ENCODE peak calls at places on chromosomes 6 and 20, in four cellular contexts. T is OCI-LY7, F is retinal pigment epithelial cell, X is mesothelial cell of epicardium. V is an unnamed sample.

GRCh38 chr20:19757973-19758887 is at the start of gene RIN2:
- DNase-seq in T (no peak), F (peak), X (peak), V (peak)

GRCh38 chr6:1498491-1499113 is 109.2 kb downstream of the FOXF2 start:
- DNase-seq in T (no peak), F (no peak), X (no peak), V (no peak)

GRCh38 chr6:15656145-15656544 is 6.7 kb downstream of the DTNBP1 start:
- DNase-seq in T (no peak), F (no peak), X (no peak), V (no peak)

GRCh38 chr20:11143481-11143880 is 469.7 kb upstream of the JAG1 start:
- DNase-seq in T (no peak), F (no peak), X (no peak), V (no peak)

GRCh38 chr6:77124604-77125003 is 338.7 kb downstream of the HTR1B start:
- DNase-seq in T (no peak), F (peak), X (no peak), V (no peak)

GRCh38 chr6:127855542-127856159 is 45.2 kb downstream of the THEMIS start:
- DNase-seq in T (no peak), F (no peak), X (no peak), V (peak)

GRCh38 chr6:34922177-34922663 is 33.2 kb downstream of the ANKS1A start:
- DNase-seq in T (peak), F (no peak), X (no peak), V (no peak)

GRCh38 chr6:100432136-100432535 is 32.6 kb downstream of the SIM1 start:
- DNase-seq in T (no peak), F (no peak), X (no peak), V (no peak)

GRCh38 chr6:112205521-112206458 is 48.6 kb downstream of the LAMA4 start:
- DNase-seq in T (no peak), F (peak), X (no peak), V (no peak)

GRCh38 chr6:80769101-80769500 is 662.6 kb downstream of the BCKDHB start:
- DNase-seq in T (no peak), F (peak), X (no peak), V (no peak)

GRCh38 chr6:158999154-158999668 is 791 bp downstream of the RSPH3 start:
- DNase-seq in T (no peak), F (no peak), X (no peak), V (no peak)

GRCh38 chr6:154928325-154928922 is 66.7 kb upstream of the TIAM2 start:
- DNase-seq in T (peak), F (peak), X (no peak), V (peak)

GRCh38 chr20:63775096-63775978 is 35.8 kb downstream of the SLC2A4RG start:
- DNase-seq in T (peak), F (no peak), X (peak), V (peak)

GRCh38 chr20:19812696-19813095 is 54.6 kb downstream of the RIN2 start:
- DNase-seq in T (no peak), F (no peak), X (no peak), V (no peak)

GRCh38 chr6:30759575-30760239 is 15.4 kb upstream of the IER3 start:
- DNase-seq in T (no peak), F (peak), X (no peak), V (no peak)

GRCh38 chr20:59351148-59352040 is 51.0 kb downstream of the EDN3 start:
- DNase-seq in T (no peak), F (no peak), X (no peak), V (no peak)

GRCh38 chr6:118588626-118589025 is 40.5 kb downstream of the PLN start:
- DNase-seq in T (no peak), F (no peak), X (no peak), V (no peak)

GRCh38 chr6:73079978-73080377 is 145.3 kb downstream of the KHDC1L start:
- DNase-seq in T (no peak), F (no peak), X (no peak), V (no peak)

GRCh38 chr6:166313255-166314070 is 5.3 kb upstream of the PRR18 start:
- DNase-seq in T (peak), F (no peak), X (no peak), V (peak)

GRCh38 chr20:57076202-57076651 is 190.2 kb downstream of the BMP7 start:
- DNase-seq in T (no peak), F (no peak), X (no peak), V (no peak)

GRCh38 chr6:164749126-164749758 is 560.2 kb downstream of the C6orf118 start:
- DNase-seq in T (no peak), F (no peak), X (no peak), V (no peak)

GRCh38 chr6:108921547-108922331 is 73.5 kb downstream of the ARMC2 start:
- DNase-seq in T (no peak), F (no peak), X (no peak), V (peak)

GRCh38 chr6:159505140-159505922 is 187.7 kb downstream of the SOD2 start:
- DNase-seq in T (no peak), F (no peak), X (no peak), V (no peak)

GRCh38 chr20:19335916-19336315 is 123.5 kb downstream of the SLC24A3 start:
- DNase-seq in T (no peak), F (no peak), X (no peak), V (no peak)

GRCh38 chr6:153489479-153489878 is 358.4 kb upstream of the RGS17 start:
- DNase-seq in T (no peak), F (no peak), X (no peak), V (no peak)

GRCh38 chr6:707576-708236 is 14.8 kb upstream of the EXOC2 start:
- DNase-seq in T (no peak), F (no peak), X (no peak), V (no peak)

GRCh38 chr20:32823737-32824588 is 4.2 kb downstream of the MAPRE1 start:
- DNase-seq in T (no peak), F (no peak), X (no peak), V (no peak)

GRCh38 chr20:4661191-4661590 is 60.5 kb upstream of the PRND start:
- DNase-seq in T (peak), F (no peak), X (no peak), V (peak)

GRCh38 chr6:129370268-129370916 is 339.6 kb downstream of the ARHGAP18 start:
- DNase-seq in T (peak), F (no peak), X (no peak), V (peak)

GRCh38 chr20:49446808-49447207 is 35.7 kb downstream of the KCNB1 start:
- DNase-seq in T (no peak), F (no peak), X (peak), V (no peak)

GRCh38 chr20:32966881-32967781 is 37.1 kb downstream of the SUN5 start:
- DNase-seq in T (no peak), F (no peak), X (no peak), V (peak)

GRCh38 chr6:37745748-37746147 is 48.1 kb upstream of the MDGA1 start:
- DNase-seq in T (no peak), F (no peak), X (no peak), V (no peak)

GRCh38 chr20:57810511-57811372 is 100.9 kb upstream of the PMEPA1 start:
- DNase-seq in T (no peak), F (peak), X (no peak), V (no peak)

GRCh38 chr20:54140927-54141566 is 32.7 kb downstream of the CYP24A1 start:
- DNase-seq in T (no peak), F (peak), X (no peak), V (no peak)

GRCh38 chr6:26031151-26031594 is 56.1 kb upstream of the HFE start:
- DNase-seq in T (peak), F (no peak), X (no peak), V (no peak)

GRCh38 chr20:62407221-62407992 is at the start of gene CABLES2:
- DNase-seq in T (peak), F (peak), X (peak), V (peak)
- TF ChIP-seq CTCF in T (peak), F (no peak), X (peak), V (no peak)

GRCh38 chr20:25223179-25223661 is 24.7 kb upstream of the PYGB start:
- DNase-seq in T (peak), F (peak), X (no peak), V (peak)
- TF ChIP-seq CTCF in T (no peak), F (peak), X (no peak), V (no peak)

DNA sequence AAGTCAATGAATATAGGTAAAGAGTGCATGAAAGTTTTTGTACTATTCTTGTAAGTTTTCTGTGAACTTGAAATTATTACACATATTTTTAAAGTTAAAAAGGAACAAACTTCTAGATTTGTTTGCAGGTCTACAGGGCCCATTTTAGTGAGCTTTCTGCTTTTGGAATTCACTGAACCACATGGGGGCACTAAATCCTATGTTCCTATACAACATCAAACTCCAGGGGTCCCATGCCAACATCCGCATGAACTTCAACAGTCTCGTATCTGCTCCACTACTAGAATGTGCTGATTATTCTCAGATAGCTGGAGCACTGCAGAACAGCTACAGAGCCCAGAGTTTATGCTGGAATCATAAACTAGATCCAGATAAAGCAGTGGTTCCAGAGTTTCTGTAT is 347.9 kb upstream of the SPTLC3 start:
- DNase-seq in T (no peak), F (no peak), X (no peak), V (no peak)
- TF ChIP-seq CTCF in T (peak), F (no peak), X (no peak), V (no peak)

DNA sequence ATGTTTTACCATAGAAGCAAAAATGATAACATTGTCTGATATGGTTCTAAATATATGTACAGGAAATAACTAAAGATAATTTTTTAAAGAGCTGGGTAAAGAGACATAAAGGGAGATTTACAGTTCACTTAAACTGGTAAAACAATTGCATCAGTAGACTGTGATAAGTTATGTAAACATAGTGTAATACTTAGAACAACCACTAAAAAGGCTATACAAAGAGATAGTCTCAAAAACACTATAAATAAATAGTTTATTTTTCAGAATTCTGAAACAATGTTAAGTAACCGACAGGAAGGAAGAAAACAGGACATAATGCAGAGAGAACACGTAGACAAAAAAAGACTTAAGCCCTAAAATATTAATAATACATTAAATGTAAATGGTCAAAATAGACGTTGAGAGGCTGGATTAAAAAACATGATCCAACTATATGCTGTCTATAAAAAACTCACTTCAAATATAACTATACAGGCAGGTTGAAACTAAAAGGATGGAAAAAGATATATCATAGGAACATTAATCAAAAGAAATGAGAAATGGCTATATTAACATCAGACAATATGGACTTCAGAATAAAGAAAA is 32.7 kb upstream of the ATXN1 start:
- DNase-seq in T (no peak), F (no peak), X (no peak), V (no peak)
- TF ChIP-seq CTCF in T (no peak), F (no peak), X (no peak), V (no peak)

DNA sequence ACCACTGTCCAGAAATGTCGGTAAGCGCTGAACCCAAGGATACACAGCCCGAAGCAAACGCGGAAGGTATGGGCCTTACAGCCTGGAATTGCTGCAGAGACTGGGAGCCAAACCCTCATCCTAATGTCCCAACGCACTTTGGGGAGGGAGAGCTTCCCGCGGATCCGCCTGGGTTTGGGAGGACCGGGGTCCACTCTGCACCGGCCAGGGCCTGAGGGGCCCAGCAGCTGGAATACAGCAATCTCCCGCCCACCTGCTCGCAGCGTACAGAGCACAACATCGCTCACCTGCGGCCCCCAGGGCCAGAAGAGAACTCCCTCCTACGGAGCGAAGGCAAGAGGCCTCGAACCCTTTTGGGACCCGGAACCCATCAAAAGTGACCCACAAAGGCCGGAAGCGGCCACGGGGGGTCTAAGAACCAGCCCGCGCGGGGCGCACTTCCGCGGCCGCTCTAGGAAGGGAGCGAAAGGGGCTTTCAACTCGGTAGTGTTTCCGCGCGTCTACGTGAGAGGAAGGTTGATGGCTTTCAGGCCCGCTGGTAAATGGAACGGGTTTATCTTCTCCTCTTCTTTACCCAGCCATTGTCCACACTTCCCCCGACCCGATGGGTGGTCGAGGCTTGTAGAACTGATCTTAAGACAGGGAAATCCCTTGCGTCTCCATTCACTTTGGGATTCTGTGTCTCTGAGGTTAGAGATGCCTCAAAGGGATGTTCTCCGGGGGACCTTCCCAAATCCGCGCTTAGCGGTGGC is at the start of gene ZSCAN12:
- DNase-seq in T (peak), F (peak), X (peak), V (peak)
- TF ChIP-seq CTCF in T (peak), F (peak), X (no peak), V (peak)

GRCh38 chr6:170369439-170369838 is 62.9 kb downstream of the FAM120B start:
- DNase-seq in T (no peak), F (no peak), X (no peak), V (no peak)

GRCh38 chr6:170370413-170370812 is 63.9 kb downstream of the FAM120B start:
- DNase-seq in T (no peak), F (no peak), X (no peak), V (no peak)

GRCh38 chr6:170372380-170373325 is 66.1 kb downstream of the FAM120B start:
- DNase-seq in T (no peak), F (no peak), X (no peak), V (no peak)

GRCh38 chr6:170371091-170371490 is 64.5 kb downstream of the FAM120B start:
- DNase-seq in T (no peak), F (no peak), X (no peak), V (no peak)

DNA sequence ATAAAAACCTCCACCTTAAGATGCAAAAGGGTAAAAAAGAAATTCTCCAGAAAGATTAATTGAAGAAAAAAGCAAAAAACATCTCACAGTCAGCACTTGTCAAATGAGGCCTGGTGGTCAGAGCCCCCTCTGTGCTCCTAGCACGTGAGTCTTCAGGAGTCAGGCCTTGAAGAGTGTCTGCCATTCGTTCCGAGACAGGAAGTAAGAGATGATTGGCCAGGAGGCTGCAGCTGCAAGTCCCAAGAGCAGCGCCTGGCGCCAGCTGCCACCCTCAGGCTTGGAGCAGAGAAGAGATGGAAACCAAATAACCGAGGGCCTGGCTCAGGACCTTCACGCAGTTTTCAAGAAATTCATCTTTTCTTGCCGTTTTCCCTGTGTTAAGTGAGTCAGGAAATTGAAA is 65.0 kb downstream of the FAM120B start:
- DNase-seq in T (no peak), F (no peak), X (no peak), V (no peak)
- TF ChIP-seq CTCF in T (no peak), F (no peak), X (no peak), V (no peak)